ENCODE peak calls at places on chromosome 19, in four cellular contexts. T is CD4-positive, alpha-beta T cell; N is CD4-positive, alpha-beta memory T cell; X is body of pancreas. W is an unnamed sample.

GRCh38 chr19:47225746-47226425 is 5.1 kb downstream of the BBC3 start:
- DNase-seq in X (peak; percentile 89), N (peak; percentile 87), T (peak; percentile 87), W (peak; percentile 80)

GRCh38 chr19:51016798-51017683 is 2.5 kb downstream of the KLK10 start:
- DNase-seq in X (peak; percentile 65), T (peak; percentile 28), N (no peak), W (peak; percentile 10)

GRCh38 chr19:33302974-33303790 is 848 bp upstream of the CEBPA start:
- DNase-seq in X (peak; percentile 64), N (peak; percentile 12), T (no peak), W (no peak)

GRCh38 chr19:47682939-47683338 is 30.3 kb upstream of the EHD2 start:
- DNase-seq in T (no peak), N (no peak), X (no peak), W (no peak)

GRCh38 chr19:46056536-46056935 is 15.7 kb upstream of the IGFL4 start:
- DNase-seq in X (no peak), T (no peak), N (no peak), W (no peak)

GRCh38 chr19:37763488-37763887 is 15.9 kb downstream of the ZNF573 start:
- DNase-seq in T (no peak), N (no peak), X (no peak), W (no peak)

GRCh38 chr19:9308091-9308490 is 1.5 kb downstream of the ZNF699 start:
- DNase-seq in T (no peak), N (no peak), X (no peak), W (no peak)

GRCh38 chr19:56538761-56539263 is at the start of gene ZFP28:
- DNase-seq in X (no peak), T (no peak), N (no peak), W (peak; percentile 81)

GRCh38 chr19:53880716-53881481 is 1.1 kb upstream of the PRKCG start:
- DNase-seq in N (no peak), T (no peak), X (no peak), W (no peak)

GRCh38 chr19:35609881-35610353 is 2.6 kb upstream of the HAUS5 start:
- DNase-seq in X (no peak), N (peak; percentile 26), T (no peak), W (no peak)

GRCh38 chr19:35615036-35615435 is 2.5 kb downstream of the HAUS5 start:
- DNase-seq in T (no peak), X (no peak), N (no peak), W (no peak)

GRCh38 chr19:35612224-35612558 is 344 bp upstream of the HAUS5 start:
- DNase-seq in X (no peak), N (no peak), T (no peak), W (no peak)

GRCh38 chr19:35613574-35613973 is 1.0 kb downstream of the HAUS5 start:
- DNase-seq in X (no peak), T (no peak), N (no peak), W (no peak)

GRCh38 chr19:35612559-35613321 is at the start of gene HAUS5:
- DNase-seq in N (peak; percentile 96), T (peak; percentile 97), X (peak; percentile 95), W (peak; percentile 82)
- H3K27ac ChIP-seq in N (peak within 1 kb of the TSS; percentile 72), T (peak within 1 kb of the TSS; percentile 70), X (peak within 1 kb of the TSS; percentile 61), W (no peak within 1 kb of the TSS)

GRCh38 chr19:782195-783043 is 14.8 kb upstream of the PTBP1 start:
- DNase-seq in T (no peak), X (peak; percentile 66), N (no peak), W (no peak)

GRCh38 chr19:780935-781334 is 16.3 kb upstream of the PTBP1 start:
- DNase-seq in N (no peak), X (no peak), T (no peak), W (no peak)

GRCh38 chr19:784541-784940 is 12.7 kb upstream of the PTBP1 start:
- DNase-seq in N (no peak), X (peak; percentile 59), T (no peak), W (no peak)

GRCh38 chr19:778910-779653 is 18.2 kb upstream of the PTBP1 start:
- DNase-seq in N (no peak), T (no peak), X (peak; percentile 58), W (no peak)

DNA sequence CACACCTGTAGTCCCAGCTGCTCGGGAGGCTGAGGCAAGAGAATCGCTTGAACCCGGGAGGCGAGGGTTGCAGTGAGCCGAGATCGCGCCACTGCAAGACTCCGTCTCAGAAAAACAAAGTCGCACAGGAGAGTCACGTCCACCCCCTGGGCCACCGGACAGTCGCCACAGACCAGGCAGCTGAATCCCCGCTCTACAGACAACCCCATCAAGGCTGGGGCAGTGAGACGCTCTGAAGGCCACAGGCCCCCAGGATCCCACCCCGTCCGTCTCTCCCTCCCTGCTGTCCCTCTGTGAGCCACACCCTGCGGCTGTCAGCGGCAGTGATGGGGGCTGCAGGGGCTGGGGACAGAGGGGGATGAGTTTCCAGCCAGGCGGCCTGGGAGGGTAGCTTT is 15.5 kb upstream of the PTBP1 start:
- DNase-seq in T (no peak), X (no peak), N (no peak), W (no peak)
- H3K27ac ChIP-seq in T (no peak overlapping the region), X (peak overlapping the region; percentile 87), N (no peak overlapping the region), W (no peak overlapping the region)

GRCh38 chr19:21484631-21485030 is 20.8 kb upstream of the ZNF429 start:
- DNase-seq in N (no peak), T (no peak), X (no peak), W (no peak)

GRCh38 chr19:21487969-21488368 is 17.4 kb upstream of the ZNF429 start:
- DNase-seq in X (no peak), T (no peak), N (no peak), W (no peak)

GRCh38 chr19:21482863-21483276 is 22.5 kb upstream of the ZNF429 start:
- DNase-seq in T (peak; percentile 61), N (peak; percentile 68), X (peak; percentile 51), W (no peak)

GRCh38 chr19:21483589-21484170 is 21.7 kb upstream of the ZNF429 start:
- DNase-seq in N (peak; percentile 33), X (peak; percentile 28), T (peak; percentile 49), W (no peak)
- H3K27ac ChIP-seq in N (no peak overlapping the region), X (no peak overlapping the region), T (no peak overlapping the region), W (no peak overlapping the region)

DNA sequence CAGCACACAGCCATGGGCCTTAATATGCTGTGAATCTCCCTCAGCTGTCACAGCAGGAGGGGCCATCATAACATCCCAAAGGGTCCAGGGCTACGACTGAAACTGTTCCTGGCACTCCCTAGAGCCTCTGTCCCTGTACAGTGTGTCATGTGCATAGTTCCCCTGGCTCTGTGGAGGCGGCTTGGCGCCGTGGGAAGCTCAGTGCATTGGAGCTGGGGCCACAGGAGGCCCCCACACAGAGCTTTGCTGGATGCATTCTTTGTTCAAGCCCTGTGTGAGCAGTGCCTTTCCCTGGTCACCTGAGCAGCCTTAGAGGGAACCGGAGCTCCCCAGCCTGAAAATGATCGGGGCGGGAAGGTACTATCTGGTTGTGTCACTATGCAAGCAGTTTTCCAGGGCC is 21.4 kb downstream of the UBXN6 start:
- DNase-seq in T (no peak), N (no peak), X (no peak), W (peak; percentile 20)
- H3K27ac ChIP-seq in T (no peak overlapping the region), N (no peak overlapping the region), X (no peak overlapping the region), W (peak overlapping the region; percentile 59)

DNA sequence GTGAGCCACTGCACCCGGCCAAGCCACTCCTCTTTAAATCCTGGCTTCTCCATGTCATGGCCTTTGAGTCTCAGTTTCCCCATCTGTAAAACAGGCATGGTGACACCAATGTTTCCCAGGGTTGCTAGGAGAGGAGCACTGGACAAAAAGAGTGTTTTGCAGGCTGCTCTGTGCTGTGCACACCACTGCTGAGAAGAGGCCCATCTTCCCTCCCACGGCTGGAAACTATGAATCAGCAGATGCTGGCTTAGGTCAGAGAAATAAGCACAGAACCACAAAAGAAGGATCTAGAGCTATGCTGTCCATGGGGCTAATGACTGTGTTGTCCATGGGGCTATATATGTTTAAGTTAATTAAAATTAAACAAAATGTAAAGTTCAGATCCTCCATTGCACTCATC is 37.2 kb downstream of the TSHZ3 start:
- DNase-seq in T (no peak), X (peak; percentile 59), N (no peak), W (no peak)
- H3K27ac ChIP-seq in T (no peak overlapping the region), X (no peak overlapping the region), N (no peak overlapping the region), W (no peak overlapping the region)